ENCODE peak calls at places on chromosomes 2 and 18, in six cellular contexts. R is AG04450, Q is heart right ventricle, S is MM.1S, M is AG10803, T is activated B cell treated with CpG ODN at 0.5 μM for 24 hours. V is an unnamed sample.

GRCh38 chr18:44229693-44230108 is 451.0 kb upstream of the SETBP1 start:
- DNase-seq in T (no peak), S (no peak), R (no peak), M (peak; percentile 24), Q (peak; percentile 61), V (no peak)

GRCh38 chr18:43914017-43914416 is 636.7 kb upstream of the SYT4 start:
- DNase-seq in M (no peak), S (no peak), Q (no peak), T (no peak), R (no peak), V (no peak)

GRCh38 chr2:5360081-5360480 is 332.1 kb upstream of the SOX11 start:
- DNase-seq in M (no peak), R (no peak), Q (no peak), T (no peak), S (no peak), V (no peak)

GRCh38 chr2:69242651-69243051 is 144.4 kb downstream of the GFPT1 start:
- DNase-seq in M (peak; percentile 97), T (no peak), R (peak; percentile 71), Q (no peak), S (no peak), V (no peak)

GRCh38 chr2:158745067-158745865 is 49.9 kb upstream of the DAPL1 start:
- DNase-seq in S (peak; percentile 43), M (peak; percentile 66), T (no peak), R (peak; percentile 39), Q (no peak), V (peak; percentile 47)

GRCh38 chr2:1802469-1803216 is 58.3 kb upstream of the PXDN start:
- DNase-seq in S (no peak), R (no peak), M (no peak), Q (no peak), T (no peak), V (no peak)

GRCh38 chr2:85743304-85743978 is 10.3 kb upstream of the ATOH8 start:
- DNase-seq in S (no peak), R (no peak), M (peak; percentile 52), Q (no peak), T (no peak), V (no peak)

GRCh38 chr2:110713508-110714362 is 18.6 kb upstream of the ACOXL start:
- DNase-seq in T (no peak), Q (no peak), M (no peak), R (no peak), S (peak; percentile 91), V (no peak)

GRCh38 chr2:63064197-63064596 is 13.6 kb downstream of the OTX1 start:
- DNase-seq in Q (no peak), S (no peak), R (no peak), T (no peak), M (no peak), V (no peak)

GRCh38 chr2:203532957-203533695 is 2.0 kb downstream of the RAPH1 start:
- DNase-seq in R (no peak), T (no peak), Q (no peak), S (no peak), M (peak; percentile 63), V (no peak)

GRCh38 chr2:218028189-218028495 is 25.3 kb upstream of the TNS1 start:
- DNase-seq in S (no peak), M (no peak), T (no peak), Q (no peak), R (no peak), V (no peak)

GRCh38 chr2:138811454-138811853 is 31.3 kb upstream of the NXPH2 start:
- DNase-seq in M (no peak), Q (no peak), R (no peak), T (no peak), S (no peak), V (no peak)

GRCh38 chr2:85790032-85790431 is 36.2 kb downstream of the ATOH8 start:
- DNase-seq in Q (no peak), T (no peak), M (no peak), R (no peak), S (no peak), V (no peak)

GRCh38 chr2:100059638-100060037 is 82.8 kb downstream of the AFF3 start:
- DNase-seq in S (no peak), R (no peak), M (peak; percentile 22), Q (no peak), T (no peak), V (no peak)

GRCh38 chr2:240906141-240906910 is at the start of gene CROCC2:
- DNase-seq in M (no peak), T (no peak), S (no peak), Q (peak; percentile 8), R (no peak), V (no peak)

GRCh38 chr2:201978333-201978732 is 55.3 kb upstream of the FZD7 start:
- DNase-seq in Q (no peak), S (peak; percentile 67), M (no peak), R (no peak), T (no peak), V (no peak)

GRCh38 chr2:64769392-64770044 is 115.8 kb upstream of the SERTAD2 start:
- DNase-seq in S (no peak), R (no peak), Q (no peak), M (no peak), T (no peak), V (no peak)

GRCh38 chr2:199452200-199452990 is 5.3 kb downstream of the SATB2 start:
- DNase-seq in R (no peak), S (no peak), M (peak; percentile 56), T (no peak), Q (no peak), V (no peak)

GRCh38 chr18:74826560-74826959 is 228.9 kb downstream of the ZNF407 start:
- DNase-seq in T (no peak), S (no peak), Q (no peak), R (no peak), M (no peak), V (no peak)

GRCh38 chr2:98911376-98912154 is 24.5 kb downstream of the CRACDL start:
- DNase-seq in S (no peak), M (no peak), Q (no peak), T (no peak), R (no peak), V (no peak)

GRCh38 chr2:102065675-102066252 is 74.0 kb downstream of the IL1R2 start:
- DNase-seq in R (no peak), T (no peak), M (peak; percentile 38), S (no peak), Q (no peak), V (no peak)

GRCh38 chr2:71064754-71065621 is 3.5 kb upstream of the NAGK start:
- DNase-seq in Q (no peak), M (peak; percentile 54), S (peak; percentile 29), T (no peak), R (no peak), V (peak; percentile 38)

GRCh38 chr2:108958002-108958401 is 31.0 kb downstream of the EDAR start:
- DNase-seq in Q (no peak), T (no peak), R (no peak), S (no peak), M (no peak), V (no peak)

GRCh38 chr2:66790651-66791181 is 355.8 kb downstream of the MEIS1 start:
- DNase-seq in T (no peak), S (no peak), M (no peak), Q (no peak), R (no peak), V (no peak)

GRCh38 chr2:109428841-109429710 is 184.7 kb downstream of the SEPTIN10 start:
- DNase-seq in R (no peak), T (no peak), Q (no peak), S (no peak), M (no peak), V (no peak)

GRCh38 chr2:237779521-237779920 is 19.1 kb upstream of the RBM44 start:
- DNase-seq in Q (no peak), R (no peak), S (no peak), T (no peak), M (no peak), V (no peak)

GRCh38 chr2:237772513-237772912 is 26.1 kb upstream of the RBM44 start:
- DNase-seq in S (no peak), M (no peak), T (no peak), Q (no peak), R (no peak), V (no peak)

GRCh38 chr2:237773826-237774225 is 24.8 kb upstream of the RBM44 start:
- DNase-seq in M (no peak), R (no peak), Q (no peak), T (no peak), S (no peak), V (no peak)

GRCh38 chr2:237774811-237775553 is 23.6 kb upstream of the RBM44 start:
- DNase-seq in R (no peak), M (peak; percentile 49), Q (no peak), T (no peak), S (peak; percentile 48), V (peak; percentile 64)
- TF ChIP-seq CTCF in R (peak; percentile 72), M (peak; percentile 65), Q (peak; percentile 35), T (peak; percentile 48), S (peak; percentile 59), V (peak; percentile 52)

GRCh38 chr18:50967714-50968661 is at the start of gene ELAC1:
- DNase-seq in R (peak; percentile 36), M (peak; percentile 86), S (peak; percentile 81), T (peak; percentile 75), Q (peak; percentile 79), V (peak; percentile 92)
- TF ChIP-seq CTCF in R (no peak), M (no peak), S (no peak), T (no peak), Q (no peak), V (no peak)

DNA sequence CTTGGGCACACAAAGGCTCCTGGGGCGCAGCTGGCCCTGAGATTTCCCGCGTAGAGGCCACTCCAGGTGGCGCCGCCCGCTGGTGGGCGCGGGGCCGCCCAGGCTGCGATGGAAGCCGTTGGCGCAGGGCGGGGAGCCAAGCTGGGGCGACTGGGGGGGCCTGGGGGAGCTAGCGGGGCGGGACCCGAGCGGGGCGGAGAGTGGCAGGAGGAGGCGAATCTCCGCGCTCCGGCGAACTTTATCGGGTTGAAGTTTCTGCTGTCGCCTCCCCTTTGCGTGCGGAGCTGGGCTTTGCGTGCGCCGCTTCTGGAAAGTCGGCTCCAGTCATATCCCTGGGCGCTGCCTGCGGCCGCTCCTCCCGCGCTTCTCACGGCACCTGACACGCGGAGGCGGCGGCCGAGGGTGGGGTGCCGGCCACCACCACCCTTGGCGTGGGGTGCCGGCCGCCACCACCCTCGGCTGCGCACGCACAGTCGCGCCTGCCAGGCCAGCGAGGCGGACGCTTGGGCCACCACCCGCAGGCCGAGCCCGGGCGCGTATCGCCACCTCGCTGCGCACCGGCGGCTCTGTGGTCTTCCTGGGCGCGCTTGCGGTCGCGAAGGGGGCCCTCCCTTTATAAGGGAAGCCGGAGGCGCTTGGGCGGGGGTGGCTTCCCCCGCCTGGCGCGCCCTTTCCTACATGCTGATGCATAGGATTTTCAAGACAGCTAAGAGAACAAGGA is 919 bp upstream of the CYP1B1 start:
- DNase-seq in R (peak; percentile 42), S (peak; percentile 72), T (peak; percentile 26), M (peak; percentile 97), Q (peak; percentile 79), V (peak; percentile 89)
- TF ChIP-seq CTCF in R (peak; percentile 30), S (peak; percentile 30), T (no peak), M (no peak), Q (peak; percentile 5), V (no peak)

GRCh38 chr2:42975358-42975717 is 183.0 kb upstream of the HAAO start:
- DNase-seq in T (peak; percentile 15), S (no peak), Q (peak; percentile 46), R (no peak), M (no peak), V (no peak)
- TF ChIP-seq CTCF in T (no peak), S (no peak), Q (no peak), R (no peak), M (no peak), V (no peak)

GRCh38 chr2:222916229-222917197 is 55.7 kb downstream of the ACSL3 start:
- DNase-seq in Q (no peak), R (no peak), S (no peak), M (no peak), T (no peak), V (no peak)
- TF ChIP-seq CTCF in Q (no peak), R (peak; percentile 9), S (no peak), M (peak; percentile 26), T (no peak), V (no peak)

V was measured in GM20000.